ENCODE peak calls at places on chromosomes 5 and 9, in nine cellular contexts. One of them, this sample, is unnamed.

GRCh38 chr5:68196876-68197275 is 18.7 kb upstream of the PIK3R1 start:
- DNase-seq in mammary epithelial cell: no peak
- DNase-seq in PC-3: no peak
- DNase-seq in transverse colon: peak
- DNase-seq in HFFc6: no peak
- DNase-seq in GM13977: peak
- DNase-seq in fibroblast of lung: no peak
- DNase-seq in heart left ventricle: no peak
- DNase-seq in AG04449: no peak
- DNase-seq in this sample: peak

GRCh38 chr9:74500584-74500924 is 3.4 kb downstream of the RORB start:
- DNase-seq in mammary epithelial cell: no peak
- DNase-seq in PC-3: no peak
- DNase-seq in transverse colon: no peak
- DNase-seq in HFFc6: no peak
- DNase-seq in GM13977: no peak
- DNase-seq in fibroblast of lung: no peak
- DNase-seq in heart left ventricle: no peak
- DNase-seq in AG04449: no peak
- DNase-seq in this sample: peak

GRCh38 chr5:126531543-126532120 is 63.4 kb downstream of the ALDH7A1 start:
- DNase-seq in mammary epithelial cell: peak
- DNase-seq in PC-3: no peak
- DNase-seq in transverse colon: no peak
- DNase-seq in HFFc6: no peak
- DNase-seq in GM13977: no peak
- DNase-seq in fibroblast of lung: peak
- DNase-seq in heart left ventricle: peak
- DNase-seq in AG04449: no peak
- DNase-seq in this sample: no peak

GRCh38 chr5:42930934-42931333 is 109.2 kb downstream of the ANXA2R start:
- DNase-seq in mammary epithelial cell: peak
- DNase-seq in PC-3: peak
- DNase-seq in transverse colon: no peak
- DNase-seq in HFFc6: no peak
- DNase-seq in GM13977: no peak
- DNase-seq in fibroblast of lung: no peak
- DNase-seq in heart left ventricle: no peak
- DNase-seq in AG04449: no peak
- DNase-seq in this sample: no peak

GRCh38 chr9:85349046-85349445 is 392.7 kb downstream of the AGTPBP1 start:
- DNase-seq in mammary epithelial cell: no peak
- DNase-seq in PC-3: no peak
- DNase-seq in transverse colon: no peak
- DNase-seq in HFFc6: no peak
- DNase-seq in GM13977: no peak
- DNase-seq in fibroblast of lung: no peak
- DNase-seq in heart left ventricle: no peak
- DNase-seq in AG04449: no peak
- DNase-seq in this sample: no peak

GRCh38 chr9:26210338-26210851 is 532.2 kb upstream of the TUSC1 start:
- DNase-seq in mammary epithelial cell: no peak
- DNase-seq in PC-3: no peak
- DNase-seq in transverse colon: no peak
- DNase-seq in HFFc6: peak
- DNase-seq in GM13977: no peak
- DNase-seq in fibroblast of lung: no peak
- DNase-seq in heart left ventricle: no peak
- DNase-seq in AG04449: no peak
- DNase-seq in this sample: peak

GRCh38 chr5:157361865-157362465 is 96.0 kb downstream of the CYFIP2 start:
- DNase-seq in mammary epithelial cell: no peak
- DNase-seq in PC-3: no peak
- DNase-seq in transverse colon: no peak
- DNase-seq in HFFc6: no peak
- DNase-seq in GM13977: no peak
- DNase-seq in fibroblast of lung: peak
- DNase-seq in heart left ventricle: no peak
- DNase-seq in AG04449: no peak
- DNase-seq in this sample: no peak

GRCh38 chr9:4463824-4464223 is 26.4 kb upstream of the SLC1A1 start:
- DNase-seq in mammary epithelial cell: no peak
- DNase-seq in PC-3: no peak
- DNase-seq in transverse colon: no peak
- DNase-seq in HFFc6: no peak
- DNase-seq in GM13977: no peak
- DNase-seq in fibroblast of lung: no peak
- DNase-seq in heart left ventricle: no peak
- DNase-seq in AG04449: no peak
- DNase-seq in this sample: no peak

GRCh38 chr9:130852801-130853200 is 17.7 kb downstream of the ABL1 start:
- DNase-seq in mammary epithelial cell: no peak
- DNase-seq in PC-3: no peak
- DNase-seq in transverse colon: no peak
- DNase-seq in HFFc6: no peak
- DNase-seq in GM13977: no peak
- DNase-seq in fibroblast of lung: no peak
- DNase-seq in heart left ventricle: no peak
- DNase-seq in AG04449: no peak
- DNase-seq in this sample: no peak

GRCh38 chr9:2359821-2360220 is 261.8 kb upstream of the VLDLR start:
- DNase-seq in mammary epithelial cell: no peak
- DNase-seq in PC-3: no peak
- DNase-seq in transverse colon: no peak
- DNase-seq in HFFc6: no peak
- DNase-seq in GM13977: no peak
- DNase-seq in fibroblast of lung: no peak
- DNase-seq in heart left ventricle: no peak
- DNase-seq in AG04449: no peak
- DNase-seq in this sample: no peak

GRCh38 chr5:103424008-103424407 is 138.6 kb downstream of the NUDT12 start:
- DNase-seq in mammary epithelial cell: no peak
- DNase-seq in PC-3: peak
- DNase-seq in transverse colon: no peak
- DNase-seq in HFFc6: peak
- DNase-seq in GM13977: no peak
- DNase-seq in fibroblast of lung: peak
- DNase-seq in heart left ventricle: no peak
- DNase-seq in AG04449: no peak
- DNase-seq in this sample: no peak

GRCh38 chr9:35798658-35799366 is 7.4 kb downstream of the NPR2 start:
- DNase-seq in mammary epithelial cell: peak
- DNase-seq in PC-3: peak
- DNase-seq in transverse colon: no peak
- DNase-seq in HFFc6: peak
- DNase-seq in GM13977: no peak
- DNase-seq in fibroblast of lung: no peak
- DNase-seq in heart left ventricle: no peak
- DNase-seq in AG04449: no peak
- DNase-seq in this sample: no peak

GRCh38 chr9:127154003-127154389 is 31.6 kb upstream of the ANGPTL2 start:
- DNase-seq in mammary epithelial cell: no peak
- DNase-seq in PC-3: no peak
- DNase-seq in transverse colon: no peak
- DNase-seq in HFFc6: no peak
- DNase-seq in GM13977: no peak
- DNase-seq in fibroblast of lung: no peak
- DNase-seq in heart left ventricle: no peak
- DNase-seq in AG04449: no peak
- DNase-seq in this sample: no peak

GRCh38 chr5:10612251-10612650 is 48.4 kb downstream of the ANKRD33B start:
- DNase-seq in mammary epithelial cell: no peak
- DNase-seq in PC-3: no peak
- DNase-seq in transverse colon: no peak
- DNase-seq in HFFc6: no peak
- DNase-seq in GM13977: no peak
- DNase-seq in fibroblast of lung: no peak
- DNase-seq in heart left ventricle: no peak
- DNase-seq in AG04449: no peak
- DNase-seq in this sample: no peak
- TF ChIP-seq CTCF in mammary epithelial cell: no peak
- TF ChIP-seq CTCF in PC-3: no peak
- TF ChIP-seq CTCF in transverse colon: no peak
- TF ChIP-seq CTCF in HFFc6: peak
- TF ChIP-seq CTCF in GM13977: peak
- TF ChIP-seq CTCF in fibroblast of lung: no peak
- TF ChIP-seq CTCF in heart left ventricle: no peak
- TF ChIP-seq CTCF in AG04449: no peak
- TF ChIP-seq CTCF in this sample: no peak

GRCh38 chr5:57280811-57281301 is 107.0 kb downstream of the GPBP1 start:
- DNase-seq in mammary epithelial cell: peak
- DNase-seq in PC-3: no peak
- DNase-seq in transverse colon: no peak
- DNase-seq in HFFc6: no peak
- DNase-seq in GM13977: no peak
- DNase-seq in fibroblast of lung: no peak
- DNase-seq in heart left ventricle: no peak
- DNase-seq in AG04449: no peak
- DNase-seq in this sample: no peak

GRCh38 chr5:57276353-57276752 is 102.5 kb downstream of the GPBP1 start:
- DNase-seq in mammary epithelial cell: peak
- DNase-seq in PC-3: no peak
- DNase-seq in transverse colon: no peak
- DNase-seq in HFFc6: no peak
- DNase-seq in GM13977: no peak
- DNase-seq in fibroblast of lung: no peak
- DNase-seq in heart left ventricle: no peak
- DNase-seq in AG04449: no peak
- DNase-seq in this sample: no peak

GRCh38 chr5:57277085-57277484 is 103.2 kb downstream of the GPBP1 start:
- DNase-seq in mammary epithelial cell: no peak
- DNase-seq in PC-3: peak
- DNase-seq in transverse colon: no peak
- DNase-seq in HFFc6: peak
- DNase-seq in GM13977: no peak
- DNase-seq in fibroblast of lung: peak
- DNase-seq in heart left ventricle: no peak
- DNase-seq in AG04449: no peak
- DNase-seq in this sample: peak
- TF ChIP-seq CTCF in mammary epithelial cell: peak
- TF ChIP-seq CTCF in PC-3: peak
- TF ChIP-seq CTCF in transverse colon: no peak
- TF ChIP-seq CTCF in HFFc6: peak
- TF ChIP-seq CTCF in GM13977: peak
- TF ChIP-seq CTCF in fibroblast of lung: peak
- TF ChIP-seq CTCF in heart left ventricle: no peak
- TF ChIP-seq CTCF in AG04449: peak
- TF ChIP-seq CTCF in this sample: no peak

GRCh38 chr9:16642421-16643109 is 227.9 kb downstream of the BNC2 start:
- DNase-seq in mammary epithelial cell: no peak
- DNase-seq in PC-3: no peak
- DNase-seq in transverse colon: no peak
- DNase-seq in HFFc6: peak
- DNase-seq in GM13977: no peak
- DNase-seq in fibroblast of lung: no peak
- DNase-seq in heart left ventricle: no peak
- DNase-seq in AG04449: no peak
- DNase-seq in this sample: no peak

GRCh38 chr9:16637938-16638337 is 232.5 kb downstream of the BNC2 start:
- DNase-seq in mammary epithelial cell: peak
- DNase-seq in PC-3: no peak
- DNase-seq in transverse colon: no peak
- DNase-seq in HFFc6: no peak
- DNase-seq in GM13977: no peak
- DNase-seq in fibroblast of lung: no peak
- DNase-seq in heart left ventricle: no peak
- DNase-seq in AG04449: no peak
- DNase-seq in this sample: no peak

GRCh38 chr9:16637218-16637617 is 233.3 kb downstream of the BNC2 start:
- DNase-seq in mammary epithelial cell: peak
- DNase-seq in PC-3: no peak
- DNase-seq in transverse colon: no peak
- DNase-seq in HFFc6: no peak
- DNase-seq in GM13977: no peak
- DNase-seq in fibroblast of lung: no peak
- DNase-seq in heart left ventricle: no peak
- DNase-seq in AG04449: no peak
- DNase-seq in this sample: no peak

GRCh38 chr9:16639644-16640043 is 230.8 kb downstream of the BNC2 start:
- DNase-seq in mammary epithelial cell: no peak
- DNase-seq in PC-3: no peak
- DNase-seq in transverse colon: no peak
- DNase-seq in HFFc6: no peak
- DNase-seq in GM13977: no peak
- DNase-seq in fibroblast of lung: no peak
- DNase-seq in heart left ventricle: no peak
- DNase-seq in AG04449: no peak
- DNase-seq in this sample: no peak

DNA sequence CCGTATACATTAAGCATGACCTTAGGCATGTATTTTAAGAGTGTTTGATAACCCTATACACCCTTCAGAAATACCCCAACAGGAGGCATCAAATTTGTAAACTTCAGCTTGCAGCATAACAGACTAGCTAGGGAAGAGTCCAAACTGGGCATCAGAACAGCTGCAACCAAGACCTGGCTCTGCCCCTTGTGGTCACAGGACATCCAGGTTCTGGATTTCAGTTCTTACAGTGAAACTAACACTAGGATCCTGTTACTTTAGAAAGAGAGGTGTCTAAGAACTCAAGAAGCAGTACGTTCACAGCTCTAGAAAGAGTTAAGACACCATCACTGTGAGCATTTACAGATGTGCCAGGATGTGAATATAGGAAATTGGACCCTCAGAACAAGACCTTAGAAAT is 229.8 kb downstream of the BNC2 start:
- DNase-seq in mammary epithelial cell: no peak
- DNase-seq in PC-3: peak
- DNase-seq in transverse colon: no peak
- DNase-seq in HFFc6: no peak
- DNase-seq in GM13977: no peak
- DNase-seq in fibroblast of lung: no peak
- DNase-seq in heart left ventricle: no peak
- DNase-seq in AG04449: no peak
- DNase-seq in this sample: no peak
- TF ChIP-seq CTCF in mammary epithelial cell: no peak
- TF ChIP-seq CTCF in PC-3: peak
- TF ChIP-seq CTCF in transverse colon: no peak
- TF ChIP-seq CTCF in HFFc6: no peak
- TF ChIP-seq CTCF in GM13977: no peak
- TF ChIP-seq CTCF in fibroblast of lung: peak
- TF ChIP-seq CTCF in heart left ventricle: no peak
- TF ChIP-seq CTCF in AG04449: no peak
- TF ChIP-seq CTCF in this sample: no peak

DNA sequence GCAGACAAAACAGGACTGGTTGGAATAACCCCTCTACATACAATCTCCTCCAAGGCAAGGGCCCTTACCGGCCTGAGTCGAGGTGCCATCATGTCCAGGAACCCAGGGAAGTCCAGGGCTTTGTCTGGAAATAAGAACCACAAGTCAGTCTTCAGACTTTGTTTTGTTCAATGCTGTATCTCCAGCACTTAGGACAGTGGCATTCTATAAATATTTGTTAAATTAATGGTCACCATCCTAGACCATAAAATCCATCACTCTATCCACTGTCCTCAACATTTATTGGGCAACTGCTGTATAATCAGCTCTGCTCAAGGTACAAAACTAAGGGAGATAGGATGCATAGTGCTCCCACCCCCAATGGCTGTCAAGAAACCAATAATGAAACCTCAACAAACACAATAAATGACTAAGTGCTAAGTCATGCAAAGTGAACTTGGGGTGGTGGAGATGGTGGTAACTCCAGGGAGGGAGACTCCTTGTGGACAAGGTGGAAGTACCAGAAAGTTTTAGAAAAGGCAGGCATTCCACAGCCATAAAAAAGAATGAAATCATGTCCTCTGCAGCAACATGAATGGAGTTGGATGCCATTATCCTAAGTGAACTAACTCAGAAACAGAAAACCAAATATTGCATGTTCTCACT is 5.0 kb downstream of the RELL2 start:
- DNase-seq in mammary epithelial cell: peak
- DNase-seq in PC-3: peak
- DNase-seq in transverse colon: no peak
- DNase-seq in HFFc6: peak
- DNase-seq in GM13977: peak
- DNase-seq in fibroblast of lung: peak
- DNase-seq in heart left ventricle: no peak
- DNase-seq in AG04449: no peak
- DNase-seq in this sample: peak
- TF ChIP-seq CTCF in mammary epithelial cell: peak
- TF ChIP-seq CTCF in PC-3: peak
- TF ChIP-seq CTCF in transverse colon: no peak
- TF ChIP-seq CTCF in HFFc6: peak
- TF ChIP-seq CTCF in GM13977: no peak
- TF ChIP-seq CTCF in fibroblast of lung: peak
- TF ChIP-seq CTCF in heart left ventricle: no peak
- TF ChIP-seq CTCF in AG04449: peak
- TF ChIP-seq CTCF in this sample: no peak

This sample was measured in GM20000.